ENCODE peak calls at places on chromosomes 16 and 17, in seven cellular contexts. R, J, P, S, I, C and X are unnamed samples.

GRCh38 chr17:12659500-12659899 is 6.2 kb upstream of the MYOCD start:
- DNase-seq in C (no peak), P (no peak), J (no peak), I (no peak), S (peak), R (peak), X (no peak)

GRCh38 chr16:2191446-2191706 is 5.0 kb downstream of the CASKIN1 start:
- DNase-seq in J (no peak), P (no peak), I (no peak), R (no peak), C (no peak), S (no peak), X (no peak)

GRCh38 chr16:49731911-49732310 is 124.0 kb downstream of the ZNF423 start:
- DNase-seq in P (no peak), I (no peak), R (no peak), J (no peak), S (no peak), C (no peak), X (no peak)

GRCh38 chr17:44651228-44651627 is 5.0 kb upstream of the MEIOC start:
- DNase-seq in C (no peak), P (no peak), I (no peak), R (no peak), J (no peak), S (no peak), X (no peak)

GRCh38 chr17:17322516-17323510 is 19.6 kb downstream of the NT5M start:
- DNase-seq in R (no peak), C (no peak), P (no peak), J (no peak), I (no peak), S (no peak), X (no peak)

GRCh38 chr16:49696414-49697101 is 159.4 kb downstream of the ZNF423 start:
- DNase-seq in P (no peak), S (no peak), I (no peak), J (no peak), C (peak), R (no peak), X (peak)

GRCh38 chr16:87328846-87329245 is 11.7 kb upstream of the C16orf95 start:
- DNase-seq in R (no peak), C (no peak), S (no peak), P (no peak), I (no peak), J (no peak), X (no peak)

GRCh38 chr17:37500378-37500777 is 10.7 kb downstream of the DUSP14 start:
- DNase-seq in S (no peak), C (no peak), R (no peak), J (no peak), P (no peak), I (no peak), X (no peak)

GRCh38 chr17:48240122-48240521 is 132.6 kb downstream of the SNX11 start:
- DNase-seq in R (no peak), J (no peak), I (no peak), S (no peak), C (no peak), P (no peak), X (no peak)

GRCh38 chr17:8128125-8128784 is 4.3 kb upstream of the HES7 start:
- DNase-seq in J (no peak), I (no peak), C (no peak), S (no peak), P (no peak), R (no peak), X (no peak)

GRCh38 chr17:62916684-62917571 is 49.1 kb upstream of the TANC2 start:
- DNase-seq in P (no peak), C (no peak), I (no peak), R (no peak), J (no peak), S (peak), X (no peak)

GRCh38 chr17:20202141-20202574 is 193.0 kb downstream of the SPECC1 start:
- DNase-seq in C (peak), I (no peak), J (no peak), S (no peak), P (no peak), R (no peak), X (no peak)

GRCh38 chr16:55115506-55115905 is 184.8 kb downstream of the IRX5 start:
- DNase-seq in I (no peak), C (no peak), S (no peak), P (no peak), R (no peak), J (no peak), X (no peak)

GRCh38 chr16:68426355-68426652 is 22.0 kb downstream of the SMPD3 start:
- DNase-seq in R (peak), S (peak), P (no peak), J (no peak), C (no peak), I (no peak), X (no peak)

GRCh38 chr17:75566456-75567233 is 21.0 kb upstream of the MYO15B start:
- DNase-seq in I (no peak), R (no peak), S (no peak), J (no peak), C (no peak), P (no peak), X (no peak)

GRCh38 chr17:4766199-4766598 is 5.5 kb upstream of the TM4SF5 start:
- DNase-seq in C (no peak), J (no peak), S (no peak), P (peak), R (peak), I (no peak), X (no peak)

GRCh38 chr16:68229431-68230175 is 6.3 kb downstream of the ESRP2 start:
- DNase-seq in P (peak), I (peak), S (peak), R (peak), C (peak), J (no peak), X (peak)

GRCh38 chr16:68031951-68032350 is 8.9 kb downstream of the DUS2 start:
- DNase-seq in C (no peak), P (no peak), I (no peak), R (no peak), S (peak), J (no peak), X (no peak)

GRCh38 chr17:64019486-64020067 is 856 bp downstream of the ICAM2 start:
- DNase-seq in S (no peak), I (no peak), P (no peak), C (no peak), R (no peak), J (no peak), X (no peak)

GRCh38 chr17:4908711-4909496 is 6.0 kb upstream of the CHRNE start:
- DNase-seq in P (peak), J (peak), R (peak), C (peak), S (peak), I (peak), X (peak)

GRCh38 chr16:86044241-86044671 is 145.3 kb downstream of the IRF8 start:
- DNase-seq in I (no peak), C (peak), J (no peak), S (peak), P (peak), R (peak), X (no peak)

GRCh38 chr17:78658281-78658785 is 81.1 kb upstream of the DNAH17 start:
- DNase-seq in P (no peak), I (no peak), R (peak), C (no peak), J (peak), S (peak), X (no peak)

GRCh38 chr16:72001180-72001890 is 1.1 kb upstream of the PKD1L3 start:
- DNase-seq in R (no peak), C (no peak), J (no peak), I (no peak), S (no peak), P (no peak), X (no peak)

GRCh38 chr17:71864754-71865153 is 256.1 kb upstream of the SOX9 start:
- DNase-seq in I (no peak), S (no peak), J (no peak), P (no peak), R (no peak), C (no peak), X (no peak)

GRCh38 chr16:4647661-4647965 is 23.0 kb downstream of the MGRN1 start:
- DNase-seq in J (no peak), I (no peak), R (no peak), C (no peak), P (no peak), S (no peak), X (no peak)

GRCh38 chr16:81539009-81539820 is 94.6 kb downstream of the CMIP start:
- DNase-seq in P (no peak), I (no peak), S (peak), C (no peak), J (no peak), R (peak), X (peak)

GRCh38 chr17:42675348-42675983 is 1.3 kb downstream of the PLEKHH3 start:
- DNase-seq in J (no peak), R (no peak), C (no peak), P (no peak), I (no peak), S (no peak), X (no peak)

GRCh38 chr17:66942453-66943264 is 21.8 kb upstream of the CACNG4 start:
- DNase-seq in I (no peak), P (no peak), C (no peak), J (no peak), S (no peak), R (no peak), X (no peak)

GRCh38 chr16:6382787-6383515 is 949.7 kb upstream of the RBFOX1 start:
- DNase-seq in C (no peak), R (no peak), I (no peak), S (no peak), P (no peak), J (no peak), X (no peak)

GRCh38 chr17:27746881-27747280 is 53.4 kb downstream of the NOS2 start:
- DNase-seq in S (no peak), R (no peak), C (no peak), P (no peak), J (no peak), I (no peak), X (no peak)

GRCh38 chr17:40121191-40121885 is 433 bp upstream of the MSL1 start:
- DNase-seq in S (no peak), C (no peak), R (peak), J (no peak), P (no peak), I (peak), X (peak)

GRCh38 chr16:79899316-79900110 is 299.0 kb upstream of the MAF start:
- DNase-seq in I (no peak), P (no peak), S (no peak), J (no peak), C (no peak), R (no peak), X (no peak)

GRCh38 chr17:74882517-74883240 is 9.9 kb upstream of the FDXR start:
- DNase-seq in R (no peak), S (no peak), J (no peak), C (no peak), P (no peak), I (no peak), X (no peak)

GRCh38 chr17:4772235-4772613 is 538 bp downstream of the TM4SF5 start:
- DNase-seq in R (no peak), C (no peak), J (no peak), S (no peak), P (no peak), I (no peak), X (no peak)

GRCh38 chr17:75831032-75831567 is 13.1 kb downstream of the UNC13D start:
- DNase-seq in S (no peak), P (no peak), J (no peak), I (no peak), C (peak), R (no peak), X (no peak)

GRCh38 chr16:10314811-10315210 is 71.0 kb upstream of the ATF7IP2 start:
- DNase-seq in S (peak), C (no peak), J (no peak), R (peak), I (no peak), P (peak), X (no peak)